ENCODE peak calls at places on chromosome 22, in five cellular contexts. Q is PC-3, M is DND-41, U is upper lobe of right lung, B is RWPE1. K is an unnamed sample.

GRCh38 chr22:44214764-44215163 is 34.0 kb downstream of the PARVG start:
- DNase-seq in Q (no peak), M (no peak), U (no peak), B (no peak), K (no peak)

GRCh38 chr22:42300286-42301071 is 30.0 kb upstream of the TCF20 start:
- DNase-seq in Q (peak), M (peak), U (no peak), B (peak), K (no peak)

GRCh38 chr22:50486561-50487289 is at the start of gene MIOX:
- DNase-seq in Q (no peak), M (no peak), U (no peak), B (no peak), K (peak)

GRCh38 chr22:27857441-27857840 is 55.9 kb upstream of the MN1 start:
- DNase-seq in Q (no peak), M (no peak), U (no peak), B (no peak), K (no peak)

GRCh38 chr22:26406118-26406517 is 22.9 kb upstream of the ASPHD2 start:
- DNase-seq in Q (peak), M (no peak), U (no peak), B (no peak), K (no peak)

GRCh38 chr22:27032121-27032761 is 374.9 kb downstream of the MIAT start:
- DNase-seq in Q (no peak), M (no peak), U (no peak), B (no peak), K (peak)

GRCh38 chr22:17772249-17772962 is 1.9 kb downstream of the BID start:
- DNase-seq in Q (peak), M (no peak), U (no peak), B (no peak), K (peak)

GRCh38 chr22:20424937-20425587 is 12.6 kb downstream of the SCARF2 start:
- DNase-seq in Q (no peak), M (no peak), U (peak), B (no peak), K (peak)

GRCh38 chr22:28922540-28923244 is 39.3 kb downstream of the ZNRF3 start:
- DNase-seq in Q (no peak), M (no peak), U (no peak), B (no peak), K (no peak)

GRCh38 chr22:24232124-24232523 is 12.8 kb downstream of the GGT5 start:
- DNase-seq in Q (no peak), M (no peak), U (no peak), B (no peak), K (peak)
- H3K27ac ChIP-seq in Q (no peak), M (no peak), U (no peak), B (no peak), K (no peak)

GRCh38 chr22:37633693-37634504 is 5.6 kb upstream of the SH3BP1 start:
- DNase-seq in Q (no peak), M (peak), U (peak), B (no peak), K (peak)
- TF ChIP-seq CTCF in Q (no peak), M (no peak), U (peak), B (no peak), K (peak)

DNA sequence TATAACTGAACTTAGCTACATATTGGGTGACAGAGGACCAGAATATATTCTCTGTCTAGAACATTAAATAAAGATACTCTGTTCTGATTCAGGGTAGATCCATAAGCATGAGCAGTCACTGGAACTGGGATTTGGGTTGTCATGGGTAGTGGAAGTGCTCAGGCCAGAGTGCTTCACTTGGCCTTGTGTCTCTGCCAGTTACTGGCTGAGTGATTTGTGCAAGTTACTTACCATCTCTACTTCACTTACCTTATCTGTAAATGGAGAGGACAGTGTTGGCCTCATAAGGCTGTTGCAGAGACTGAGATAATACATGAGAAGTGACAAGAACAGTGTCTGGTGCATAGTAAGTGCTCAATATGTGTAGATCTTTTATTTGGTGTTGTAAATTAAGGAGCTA is 17.6 kb downstream of the ATXN10 start:
- DNase-seq in Q (no peak), M (no peak), U (no peak), B (no peak), K (no peak)
- H3K27ac ChIP-seq in Q (peak), M (no peak), U (no peak), B (no peak), K (no peak)

DNA sequence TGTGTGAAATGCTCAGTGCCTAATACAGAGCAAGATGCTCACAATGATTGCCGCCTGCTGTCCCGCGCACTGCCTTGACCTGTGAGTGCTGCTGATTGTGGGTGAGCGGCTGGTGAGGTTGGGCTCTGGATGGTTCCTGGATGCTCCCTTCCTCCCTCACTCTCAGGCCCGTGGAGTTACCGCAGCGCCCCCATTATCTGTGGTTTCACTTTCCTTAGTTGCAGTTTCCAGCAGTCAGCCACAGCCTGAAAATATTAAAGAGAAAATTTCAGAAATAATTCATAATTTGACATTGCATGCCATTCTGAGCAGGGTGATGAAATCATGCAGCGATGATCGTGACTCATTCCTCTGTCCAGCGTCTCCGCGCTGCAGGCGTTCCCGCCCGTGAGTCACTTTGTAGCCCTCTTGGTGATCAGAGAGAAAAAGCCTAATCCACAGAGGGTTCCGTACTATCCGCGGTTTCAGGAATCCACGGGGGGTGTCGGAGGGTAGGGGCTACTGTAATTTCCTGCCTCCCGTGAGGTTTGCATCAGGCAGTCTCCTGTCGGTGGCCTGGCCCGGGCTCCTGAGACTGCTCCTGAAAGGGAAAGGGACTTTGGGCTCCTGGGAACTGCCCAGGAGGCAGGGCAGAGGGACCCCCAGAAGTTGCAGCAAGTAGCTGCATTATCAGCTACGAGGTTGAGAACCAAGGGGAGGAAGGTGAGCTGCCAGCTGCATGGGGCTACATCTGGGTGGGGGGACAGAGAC is 10.6 kb downstream of the RPL3 start:
- DNase-seq in Q (peak), M (no peak), U (no peak), B (peak), K (no peak)
- TF ChIP-seq CTCF in Q (no peak), M (no peak), U (peak), B (no peak), K (no peak)

DNA sequence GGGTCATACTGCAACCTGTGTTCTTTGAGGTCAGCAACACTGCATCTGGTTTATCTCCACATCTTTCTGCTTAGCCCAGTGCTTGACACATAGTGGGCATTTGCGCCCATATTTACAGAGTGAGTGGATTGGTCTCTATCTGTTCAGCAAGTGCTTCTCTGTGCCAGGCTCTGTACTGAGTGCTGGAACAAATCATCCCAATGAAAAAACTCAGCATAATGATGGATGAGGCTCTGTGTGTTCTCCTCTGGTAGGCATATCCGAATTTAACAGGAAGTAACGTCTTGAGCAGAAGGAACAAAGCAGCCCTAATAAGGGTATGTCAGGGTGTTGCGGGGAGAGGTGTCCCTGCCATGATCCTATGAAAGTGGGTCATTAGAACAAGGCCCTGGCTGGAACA is 46.0 kb downstream of the MCM5 start:
- DNase-seq in Q (no peak), M (no peak), U (no peak), B (no peak), K (no peak)
- H3K27ac ChIP-seq in Q (peak), M (no peak), U (no peak), B (peak), K (no peak)